ENCODE peak calls at places on chromosome 19, in eight cellular contexts. W is stimulated activated CD4-positive, alpha-beta T cell treated with anti-CD3 and anti-CD28 coated beads, Interleukin-1b, Interleukin-23, amount 100 ng/mL, for 1 hour; I is neural crest cell; S is AG09309; B is EL; X is MV-4-11; D is hypothalamus; V is heart right ventricle. N is an unnamed sample.

GRCh38 chr19:39871886-39872866 is 26.0 kb upstream of the FBL start:
- DNase-seq in W (no peak), I (no peak), S (no peak), B (no peak), X (no peak), D (no peak), V (no peak), N (no peak)

GRCh38 chr19:1725100-1726064 is 27.9 kb upstream of the ONECUT3 start:
- DNase-seq in W (no peak), I (peak), S (no peak), B (peak), X (no peak), D (peak), V (peak), N (peak)

GRCh38 chr19:12736854-12737665 is at the start of gene GET3:
- DNase-seq in W (peak), I (peak), S (peak), B (peak), X (peak), D (peak), V (peak), N (peak)

GRCh38 chr19:4724252-4724514 is 541 bp upstream of the DPP9 start:
- DNase-seq in W (no peak), I (no peak), S (no peak), B (no peak), X (no peak), D (no peak), V (no peak), N (no peak)

GRCh38 chr19:58566989-58567388 is 6.1 kb downstream of the MZF1 start:
- DNase-seq in W (no peak), I (no peak), S (no peak), B (no peak), X (no peak), D (no peak), V (no peak), N (no peak)

GRCh38 chr19:6495947-6496346 is 6.2 kb downstream of the TUBB4A start:
- DNase-seq in W (no peak), I (no peak), S (no peak), B (no peak), X (no peak), D (no peak), V (no peak), N (no peak)

GRCh38 chr19:57099199-57099661 is 20.6 kb upstream of the USP29 start:
- DNase-seq in W (peak), I (peak), S (peak), B (peak), X (no peak), D (peak), V (peak), N (peak)

GRCh38 chr19:49441210-49441959 is at the start of gene SLC17A7:
- DNase-seq in W (no peak), I (no peak), S (no peak), B (peak), X (no peak), D (no peak), V (peak), N (no peak)

GRCh38 chr19:33374406-33374703 is 846 bp downstream of the CEBPG start:
- DNase-seq in W (no peak), I (no peak), S (no peak), B (peak), X (no peak), D (no peak), V (no peak), N (no peak)

GRCh38 chr19:41960973-41961372 is 1.9 kb upstream of the RABAC1 start:
- DNase-seq in W (no peak), I (no peak), S (no peak), B (no peak), X (peak), D (no peak), V (no peak), N (no peak)

GRCh38 chr19:15466851-15467733 is 2.7 kb upstream of the RASAL3 start:
- DNase-seq in W (no peak), I (no peak), S (no peak), B (peak), X (peak), D (no peak), V (no peak), N (no peak)

GRCh38 chr19:18392417-18392816 is 5.0 kb downstream of the LRRC25 start:
- DNase-seq in W (no peak), I (no peak), S (no peak), B (no peak), X (peak), D (no peak), V (no peak), N (no peak)

GRCh38 chr19:23071087-23071511 is 45.7 kb upstream of the ZNF730 start:
- DNase-seq in W (no peak), I (no peak), S (no peak), B (peak), X (no peak), D (no peak), V (peak), N (no peak)

GRCh38 chr19:48603850-48604249 is 2.7 kb upstream of the SPACA4 start:
- DNase-seq in W (no peak), I (no peak), S (no peak), B (no peak), X (no peak), D (no peak), V (no peak), N (no peak)

GRCh38 chr19:31350693-31351211 is 1.5 kb upstream of the TSHZ3 start:
- DNase-seq in W (no peak), I (peak), S (no peak), B (peak), X (no peak), D (no peak), V (peak), N (no peak)

GRCh38 chr19:10936661-10937084 is 8.1 kb downstream of the TIMM29 start:
- DNase-seq in W (no peak), I (peak), S (peak), B (peak), X (peak), D (no peak), V (no peak), N (peak)

GRCh38 chr19:42683917-42684513 is 56.3 kb downstream of the PSG3 start:
- DNase-seq in W (no peak), I (peak), S (no peak), B (peak), X (no peak), D (no peak), V (no peak), N (peak)

GRCh38 chr19:5494780-5495179 is 39.6 kb downstream of the ZNRF4 start:
- DNase-seq in W (no peak), I (no peak), S (no peak), B (no peak), X (no peak), D (no peak), V (no peak), N (no peak)

GRCh38 chr19:46133101-46133627 is 8.7 kb upstream of the IGFL3 start:
- DNase-seq in W (no peak), I (peak), S (peak), B (peak), X (peak), D (no peak), V (no peak), N (peak)

GRCh38 chr19:39845172-39845571 is 1.0 kb downstream of the FBL start:
- DNase-seq in W (no peak), I (no peak), S (no peak), B (no peak), X (peak), D (no peak), V (no peak), N (no peak)